ENCODE peak calls at places on chromosome 3, in ten cellular contexts. E is NCI-H1417; Q is activated effector memory CD4-positive, alpha-beta T cell treated with Interleukin-2 at 50 U/mL for 16 hours; S is AG09319; X is non-pigmented ciliary epithelial cell; H is right lobe of liver; G is left ventricle myocardium superior; W is sciatic nerve; V is H7; R is naive thymus-derived CD4-positive, alpha-beta T cell. J is an unnamed sample.

GRCh38 chr3:75396316-75396802 is 267.8 kb upstream of the FRG2C start:
- DNase-seq in E (no peak), Q (no peak), S (no peak), X (no peak), H (no peak), G (no peak), W (no peak), V (peak), R (no peak), J (no peak)

GRCh38 chr3:69178838-69179739 is 56.7 kb upstream of the LMOD3 start:
- DNase-seq in E (no peak), Q (no peak), S (no peak), X (no peak), H (no peak), G (no peak), W (no peak), V (no peak), R (no peak), J (no peak)

GRCh38 chr3:141561426-141562034 is 74.7 kb downstream of the RASA2 start:
- DNase-seq in E (peak), Q (no peak), S (peak), X (peak), H (no peak), G (no peak), W (no peak), V (peak), R (no peak), J (no peak)

GRCh38 chr3:85785766-85786165 is 827.0 kb downstream of the CADM2 start:
- DNase-seq in E (no peak), Q (no peak), S (no peak), X (no peak), H (no peak), G (no peak), W (no peak), V (no peak), R (no peak), J (no peak)

GRCh38 chr3:196517919-196518318 is 2.8 kb upstream of the SMCO1 start:
- DNase-seq in E (no peak), Q (no peak), S (no peak), X (no peak), H (no peak), G (no peak), W (no peak), V (no peak), R (no peak), J (no peak)

GRCh38 chr3:59809750-59810444 is 760.1 kb upstream of the CFAP20DC start:
- DNase-seq in E (peak), Q (no peak), S (peak), X (no peak), H (no peak), G (no peak), W (no peak), V (peak), R (no peak), J (peak)

GRCh38 chr3:122246214-122246613 is 62.7 kb downstream of the CASR start:
- DNase-seq in E (no peak), Q (no peak), S (no peak), X (no peak), H (no peak), G (no peak), W (no peak), V (no peak), R (no peak), J (no peak)

GRCh38 chr3:58470363-58471024 is 21.4 kb upstream of the KCTD6 start:
- DNase-seq in E (no peak), Q (no peak), S (no peak), X (no peak), H (no peak), G (no peak), W (no peak), V (no peak), R (no peak), J (no peak)

GRCh38 chr3:150106752-150107428 is 136.2 kb upstream of the PFN2 start:
- DNase-seq in E (peak), Q (no peak), S (no peak), X (peak), H (no peak), G (no peak), W (no peak), V (no peak), R (no peak), J (no peak)

GRCh38 chr3:152683521-152683999 is 151.4 kb upstream of the P2RY1 start:
- DNase-seq in E (no peak), Q (no peak), S (no peak), X (no peak), H (no peak), G (no peak), W (no peak), V (no peak), R (no peak), J (no peak)

GRCh38 chr3:111639316-111639715 is 44.2 kb upstream of the ZBED2 start:
- DNase-seq in E (peak), Q (no peak), S (no peak), X (no peak), H (no peak), G (no peak), W (no peak), V (no peak), R (no peak), J (no peak)

GRCh38 chr3:10283638-10284037 is 9.1 kb downstream of the GHRL start:
- DNase-seq in E (no peak), Q (no peak), S (no peak), X (no peak), H (no peak), G (peak), W (no peak), V (no peak), R (no peak), J (peak)

GRCh38 chr3:188469228-188469885 is 315.4 kb downstream of the LPP start:
- DNase-seq in E (no peak), Q (no peak), S (peak), X (no peak), H (no peak), G (no peak), W (no peak), V (no peak), R (no peak), J (no peak)